ENCODE peak calls at places on chromosomes 12 and 14, in eight cellular contexts. Q, T, D, G, Z, H, B and M are unnamed samples.

GRCh38 chr14:93207468-93208308 is 632 bp downstream of the UBR7 start:
- DNase-seq in T (peak), H (no peak), Q (peak), Z (no peak), G (peak), D (peak), B (peak), M (no peak)

GRCh38 chr12:111643428-111643826 is 42.3 kb downstream of the BRAP start:
- DNase-seq in Q (peak), B (no peak), H (no peak), Z (no peak), T (no peak), G (no peak), D (no peak), M (no peak)

GRCh38 chr14:35944847-35945246 is 118.7 kb downstream of the BRMS1L start:
- DNase-seq in D (peak), H (no peak), T (peak), B (peak), Q (no peak), G (no peak), Z (no peak), M (no peak)

GRCh38 chr12:52217223-52217622 is 15.8 kb upstream of the KRT7 start:
- DNase-seq in Q (no peak), T (no peak), B (no peak), H (peak), G (no peak), D (no peak), Z (no peak), M (no peak)

GRCh38 chr14:32711103-32711680 is 227.5 kb upstream of the NPAS3 start:
- DNase-seq in Q (peak), B (peak), H (no peak), Z (no peak), T (peak), G (no peak), D (no peak), M (no peak)

GRCh38 chr12:16606201-16606849 is 363 bp upstream of the LMO3 start:
- DNase-seq in B (peak), D (peak), T (peak), Z (no peak), H (no peak), G (peak), Q (peak), M (peak)

GRCh38 chr14:85934123-85934885 is 404.4 kb downstream of the FLRT2 start:
- DNase-seq in T (no peak), G (peak), H (peak), Q (peak), B (peak), Z (no peak), D (no peak), M (no peak)

GRCh38 chr14:101077511-101078074 is 174.1 kb upstream of the RTL1 start:
- DNase-seq in T (peak), B (no peak), Z (no peak), G (no peak), D (peak), Q (no peak), H (peak), M (no peak)

GRCh38 chr14:90611501-90611900 is 204.7 kb downstream of the TTC7B start:
- DNase-seq in T (no peak), Q (no peak), D (no peak), B (no peak), H (no peak), G (no peak), Z (no peak), M (no peak)

GRCh38 chr12:132488127-132489077 is 1.5 kb upstream of the FBRSL1 start:
- DNase-seq in H (peak), T (peak), B (peak), G (no peak), D (no peak), Q (no peak), Z (no peak), M (no peak)

GRCh38 chr12:111404362-111405148 is 1.2 kb upstream of the SH2B3 start:
- DNase-seq in H (no peak), B (peak), Q (no peak), T (peak), D (peak), G (peak), Z (no peak), M (no peak)

GRCh38 chr12:26231930-26232329 is 36.6 kb downstream of the SSPN start:
- DNase-seq in T (no peak), Z (no peak), Q (peak), H (no peak), D (no peak), G (no peak), B (no peak), M (no peak)

GRCh38 chr14:49621114-49621881 is 699 bp downstream of the MGAT2 start:
- DNase-seq in B (peak), D (peak), T (peak), G (peak), Z (no peak), H (peak), Q (peak), M (peak)

GRCh38 chr12:79127268-79127895 is 262.8 kb downstream of the SYT1 start:
- DNase-seq in Z (peak), T (no peak), B (no peak), Q (peak), H (no peak), D (no peak), G (no peak), M (peak)

GRCh38 chr14:59028476-59029202 is 159.8 kb upstream of the DAAM1 start:
- DNase-seq in B (peak), D (peak), Z (peak), T (peak), H (peak), G (peak), Q (peak), M (peak)

GRCh38 chr12:57591567-57592325 is 754 bp downstream of the PIP4K2C start:
- DNase-seq in H (no peak), Q (peak), T (peak), Z (no peak), D (no peak), G (no peak), B (no peak), M (no peak)

GRCh38 chr12:26298785-26299621 is 103.6 kb downstream of the SSPN start:
- DNase-seq in Z (no peak), H (no peak), T (no peak), G (no peak), Q (peak), B (peak), D (no peak), M (peak)

GRCh38 chr12:127830730-127831129 is 436.2 kb upstream of the TMEM132C start:
- DNase-seq in Z (no peak), Q (no peak), H (no peak), D (no peak), B (no peak), T (no peak), G (no peak), M (no peak)

GRCh38 chr12:117047810-117048584 is 51.2 kb downstream of the TESC start:
- DNase-seq in D (no peak), H (no peak), Z (peak), B (no peak), G (no peak), Q (peak), T (no peak), M (no peak)

GRCh38 chr12:104376650-104377506 is 73.3 kb downstream of the EID3 start:
- DNase-seq in B (no peak), H (no peak), Z (no peak), D (no peak), G (no peak), Q (no peak), T (peak), M (no peak)

GRCh38 chr14:101226603-101227425 is 323.3 kb upstream of the RTL1 start:
- DNase-seq in T (no peak), D (no peak), H (no peak), Z (no peak), Q (no peak), G (no peak), B (no peak), M (no peak)

GRCh38 chr14:28294834-28295440 is 471.6 kb upstream of the FOXG1 start:
- DNase-seq in G (no peak), H (no peak), Z (no peak), D (no peak), Q (peak), B (no peak), T (peak), M (no peak)

GRCh38 chr12:66813137-66813867 is 134.4 kb upstream of the GRIP1 start:
- DNase-seq in Z (no peak), B (peak), Q (no peak), H (no peak), D (no peak), G (no peak), T (no peak), M (no peak)

GRCh38 chr12:44930972-44931600 is 55.0 kb upstream of the NELL2 start:
- DNase-seq in G (no peak), Z (peak), B (peak), Q (peak), H (no peak), D (no peak), T (peak), M (no peak)

GRCh38 chr12:96136720-96137378 is 57.3 kb upstream of the ELK3 start:
- DNase-seq in B (no peak), T (no peak), Z (no peak), H (no peak), G (no peak), D (no peak), Q (peak), M (no peak)

GRCh38 chr14:61925043-61925442 is 162.8 kb downstream of the SNAPC1 start:
- DNase-seq in H (no peak), Z (no peak), T (peak), G (no peak), Q (no peak), D (no peak), B (peak), M (no peak)

GRCh38 chr12:52415870-52416750 is 10.0 kb upstream of the KRT82 start:
- DNase-seq in T (no peak), G (peak), H (no peak), Q (peak), D (no peak), Z (peak), B (no peak), M (no peak)

GRCh38 chr12:104720346-104721064 is 237.6 kb downstream of the SLC41A2 start:
- DNase-seq in Z (no peak), D (no peak), H (peak), T (no peak), B (no peak), G (no peak), Q (no peak), M (peak)

GRCh38 chr12:46154221-46154975 is 114.4 kb downstream of the SLC38A1 start:
- DNase-seq in G (no peak), D (no peak), Z (no peak), H (no peak), Q (peak), T (no peak), B (no peak), M (no peak)

GRCh38 chr12:52838871-52839446 is 4.8 kb upstream of the KRT79 start:
- DNase-seq in Z (no peak), G (no peak), B (no peak), T (no peak), H (peak), D (no peak), Q (no peak), M (no peak)

GRCh38 chr12:16524378-16524777 is 81.6 kb downstream of the LMO3 start:
- DNase-seq in Z (no peak), D (no peak), G (no peak), Q (no peak), T (no peak), B (no peak), H (no peak), M (no peak)

GRCh38 chr12:122130150-122130549 is 43.9 kb downstream of the IL31 start:
- DNase-seq in Z (no peak), B (no peak), Q (peak), G (no peak), D (no peak), H (no peak), T (no peak), M (no peak)

GRCh38 chr14:92503756-92504491 is 9.7 kb upstream of the RIN3 start:
- DNase-seq in D (no peak), Z (no peak), H (no peak), Q (peak), T (no peak), B (no peak), G (no peak), M (no peak)

GRCh38 chr12:114480309-114481199 is 74.6 kb upstream of the TBX5 start:
- DNase-seq in H (no peak), G (no peak), T (peak), B (no peak), Z (no peak), Q (peak), D (peak), M (no peak)

GRCh38 chr14:34682787-34683321 is 31.5 kb downstream of the CFL2 start:
- DNase-seq in Q (peak), D (no peak), Z (no peak), B (peak), H (no peak), G (no peak), T (no peak), M (peak)

GRCh38 chr14:64391113-64391725 is 3.1 kb downstream of the MTHFD1 start:
- DNase-seq in T (peak), Q (no peak), Z (no peak), B (no peak), H (no peak), G (no peak), D (peak), M (no peak)

GRCh38 chr12:28872654-28873268 is 276.3 kb upstream of the FAR2 start:
- DNase-seq in B (peak), H (no peak), G (peak), Z (peak), D (peak), T (peak), Q (peak), M (peak)

GRCh38 chr14:104293851-104294627 is 155.7 kb downstream of the KIF26A start:
- DNase-seq in Q (no peak), B (peak), G (no peak), Z (no peak), H (peak), D (peak), T (peak), M (no peak)

GRCh38 chr12:124734224-124734788 is 129.4 kb downstream of the SCARB1 start:
- DNase-seq in D (peak), Q (no peak), G (no peak), B (no peak), Z (no peak), H (no peak), T (peak), M (no peak)
- TF ChIP-seq CTCF in D (no peak), Q (no peak), G (no peak), B (no peak), Z (no peak), H (no peak), T (peak), M (no peak)

GRCh38 chr12:100163416-100164152 is 20.9 kb upstream of the BLTP3B start:
- DNase-seq in Q (peak), Z (no peak), H (peak), B (no peak), T (peak), G (peak), D (peak), M (peak)
- TF ChIP-seq CTCF in Q (peak), Z (no peak), H (peak), B (no peak), T (peak), G (no peak), D (no peak), M (peak)

DNA sequence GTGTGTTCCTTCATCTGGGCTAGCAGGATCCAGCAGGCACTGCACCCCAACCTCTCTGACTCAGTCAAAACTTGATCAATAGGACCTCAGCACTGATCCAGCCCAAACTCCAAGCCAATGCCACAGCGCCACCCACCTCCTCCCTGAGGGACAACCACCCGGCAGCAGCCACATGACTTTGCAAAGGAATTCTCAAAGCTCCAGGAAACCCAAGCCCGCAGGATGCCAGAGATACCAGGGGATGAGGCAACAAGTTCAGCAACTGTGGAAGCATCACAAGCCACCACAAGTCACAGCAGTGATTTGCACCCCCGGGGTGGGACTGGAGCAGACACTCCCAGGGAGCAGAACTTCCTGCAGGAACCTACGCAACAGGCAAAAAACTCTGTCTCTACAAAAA is 37.3 kb downstream of the ACTN1 start:
- DNase-seq in H (no peak), B (no peak), Z (peak), D (peak), Q (peak), T (peak), G (no peak), M (no peak)
- TF ChIP-seq CTCF in H (no peak), B (peak), Z (peak), D (no peak), Q (peak), T (peak), G (peak), M (no peak)

GRCh38 chr12:3044141-3044630 is 33.0 kb upstream of the TSPAN9 start:
- DNase-seq in Z (no peak), H (peak), D (peak), B (no peak), T (no peak), G (no peak), Q (no peak), M (no peak)
- TF ChIP-seq CTCF in Z (no peak), H (no peak), D (no peak), B (no peak), T (no peak), G (no peak), Q (no peak), M (no peak)